ENCODE peak calls at places on chromosomes 2 and 18, in six cellular contexts. N, A, B, P, Q and J are unnamed samples. For H3K27me3, the result is how much of the 10 kb centered on the place peaks cover.

GRCh38 chr2:127157651-127158460 is 50.9 kb upstream of the BIN1 start:
- DNase-seq in N (no peak), A (peak), B (no peak), P (peak), Q (no peak), J (no peak)

GRCh38 chr2:2646312-2647051 is 315.4 kb upstream of the MYT1L start:
- DNase-seq in N (no peak), A (no peak), B (peak), P (no peak), Q (no peak), J (no peak)

GRCh38 chr2:20672191-20672951 is 5.4 kb downstream of the GDF7 start:
- DNase-seq in N (no peak), A (no peak), B (no peak), P (no peak), Q (no peak), J (no peak)

GRCh38 chr2:200736646-200737274 is 75.0 kb upstream of the BZW1 start:
- DNase-seq in N (no peak), A (no peak), B (no peak), P (no peak), Q (no peak), J (no peak)

GRCh38 chr2:100625731-100626130 is 62.9 kb downstream of the PDCL3 start:
- DNase-seq in N (no peak), A (no peak), B (no peak), P (no peak), Q (no peak), J (no peak)

GRCh38 chr2:154133823-154134222 is 262.1 kb downstream of the GALNT13 start:
- DNase-seq in N (no peak), A (no peak), B (no peak), P (peak), Q (peak), J (no peak)

GRCh38 chr18:23032030-23032582 is 99.0 kb downstream of the RBBP8 start:
- DNase-seq in N (no peak), A (peak), B (no peak), P (no peak), Q (peak), J (no peak)

GRCh38 chr18:47036298-47036874 is 965 bp upstream of the ELOA2 start:
- DNase-seq in N (no peak), A (peak), B (no peak), P (no peak), Q (peak), J (no peak)

GRCh38 chr2:36886664-36887063 is 79.7 kb downstream of the STRN start:
- DNase-seq in N (no peak), A (peak), B (no peak), P (no peak), Q (peak), J (no peak)

GRCh38 chr2:67130526-67131309 is 266.4 kb upstream of the ETAA1 start:
- DNase-seq in N (no peak), A (peak), B (no peak), P (no peak), Q (no peak), J (no peak)

GRCh38 chr2:32743480-32744236 is 115.8 kb downstream of the TTC27 start:
- DNase-seq in N (no peak), A (peak), B (no peak), P (no peak), Q (no peak), J (peak)

GRCh38 chr18:79413025-79413424 is 17.3 kb downstream of the NFATC1 start:
- DNase-seq in N (no peak), A (no peak), B (no peak), P (no peak), Q (no peak), J (no peak)

GRCh38 chr2:176554107-176555048 is 285.1 kb downstream of the MTX2 start:
- DNase-seq in N (no peak), A (peak), B (no peak), P (no peak), Q (peak), J (no peak)

GRCh38 chr2:54658548-54659207 is 64.8 kb upstream of the EML6 start:
- DNase-seq in N (no peak), A (no peak), B (no peak), P (no peak), Q (peak), J (no peak)

GRCh38 chr18:6520901-6521300 is 106.2 kb upstream of the L3MBTL4 start:
- DNase-seq in N (no peak), A (no peak), B (no peak), P (no peak), Q (no peak), J (no peak)

GRCh38 chr2:217792611-217793527 is 209.9 kb downstream of the TNS1 start:
- DNase-seq in N (no peak), A (no peak), B (no peak), P (no peak), Q (peak), J (no peak)

GRCh38 chr18:11671156-11671555 is 17.9 kb upstream of the GNAL start:
- DNase-seq in N (no peak), A (no peak), B (no peak), P (no peak), Q (no peak), J (no peak)

DNA sequence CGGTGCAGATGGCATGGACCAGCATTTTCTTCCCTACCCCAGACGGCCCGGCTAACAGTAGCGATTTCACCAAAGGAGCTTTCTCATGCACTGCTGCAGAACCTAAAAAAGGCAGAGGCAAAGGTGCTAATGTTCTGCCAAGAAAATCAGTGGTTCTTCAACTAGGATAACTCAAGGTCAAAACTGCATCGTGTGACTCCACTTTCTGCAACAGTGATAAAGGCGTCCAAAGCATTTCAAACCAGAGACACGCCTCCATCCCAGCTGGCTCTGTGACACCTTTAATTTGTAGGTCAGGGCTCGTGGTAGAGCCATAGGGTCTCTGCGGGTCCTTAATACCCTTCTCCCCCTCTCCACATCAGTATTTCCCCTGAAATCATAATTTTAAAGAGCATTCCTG is 99.7 kb upstream of the ASB18 start:
- DNase-seq in N (no peak), A (no peak), B (no peak), P (no peak), Q (no peak), J (no peak)
- H3K27me3 ChIP-seq in N (under half), A (under half), B (under half), P (under half), Q (under half), J (under half)

GRCh38 chr2:161436411-161436810 is 20.3 kb downstream of the TBR1 start:
- DNase-seq in N (no peak), A (peak), B (no peak), P (no peak), Q (peak), J (no peak)
- H3K27me3 ChIP-seq in N (under half), A (under half), B (under half), P (under half), Q (under half), J (under half)

GRCh38 chr2:239040152-239040761 is 192.4 kb downstream of the TWIST2 start:
- DNase-seq in N (no peak), A (no peak), B (no peak), P (no peak), Q (no peak), J (no peak)
- H3K27me3 ChIP-seq in N (under half), A (under half), B (under half), P (under half), Q (under half), J (under half)

DNA sequence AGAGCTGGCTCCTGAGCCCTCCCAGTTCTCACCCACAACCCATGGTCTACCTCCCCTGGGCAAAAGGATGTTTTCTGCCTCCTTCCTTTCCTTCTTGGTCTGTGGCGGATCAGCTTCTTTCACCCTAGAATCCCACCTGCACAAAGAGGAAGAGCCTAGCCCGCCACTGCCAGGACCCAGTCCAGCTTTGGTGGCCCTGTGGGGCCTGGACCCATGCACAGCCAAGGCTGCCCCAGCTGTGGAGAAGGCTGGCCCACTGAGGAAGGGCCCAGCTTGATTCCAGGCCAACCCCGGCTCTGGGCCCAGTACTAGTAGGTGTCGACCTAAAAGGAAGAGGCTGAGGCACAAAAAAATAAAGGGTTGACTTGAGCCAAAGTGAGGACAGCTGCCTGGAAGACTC is 30.0 kb upstream of the MAL start:
- DNase-seq in N (peak), A (no peak), B (no peak), P (no peak), Q (no peak), J (no peak)
- H3K27me3 ChIP-seq in N (under half), A (half or more), B (under half), P (under half), Q (half or more), J (under half)

DNA sequence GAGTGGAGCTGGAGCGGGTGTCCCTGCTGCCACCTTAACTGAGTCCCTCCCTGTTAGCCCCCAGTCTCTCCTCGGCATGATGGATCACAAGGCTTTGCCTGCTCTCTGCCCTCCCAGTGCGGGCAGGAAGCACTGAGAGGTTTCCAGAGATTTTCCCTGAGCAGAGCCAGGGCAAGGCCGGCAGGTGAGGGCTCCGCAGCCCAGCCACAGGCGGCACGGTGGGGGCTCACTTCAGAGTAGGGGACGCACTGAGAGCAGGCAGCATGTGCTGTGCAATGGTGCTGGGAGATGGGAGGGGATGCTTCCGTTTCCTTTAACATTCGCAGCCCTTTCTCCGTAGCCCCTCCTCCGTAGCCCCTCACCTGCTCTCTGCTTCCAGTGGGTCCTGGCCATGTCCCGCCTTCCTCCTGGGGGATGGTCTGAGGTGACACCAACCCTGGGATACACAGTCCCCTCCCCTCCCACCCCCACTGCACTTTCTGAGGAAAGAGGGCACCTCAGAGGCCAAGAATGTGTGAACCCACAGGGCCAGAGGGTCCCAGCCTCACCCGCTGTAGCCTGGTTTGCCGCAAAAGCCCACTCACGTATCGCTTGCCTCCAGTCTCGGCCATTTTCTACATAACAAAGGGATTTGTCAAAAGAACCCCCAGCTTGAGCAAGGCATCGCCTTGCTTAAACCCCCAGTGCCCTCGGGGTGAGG is 10.7 kb downstream of the KCNF1 start:
- DNase-seq in N (no peak), A (no peak), B (no peak), P (peak), Q (no peak), J (no peak)
- H3K27me3 ChIP-seq in N (under half), A (half or more), B (under half), P (under half), Q (under half), J (under half)

DNA sequence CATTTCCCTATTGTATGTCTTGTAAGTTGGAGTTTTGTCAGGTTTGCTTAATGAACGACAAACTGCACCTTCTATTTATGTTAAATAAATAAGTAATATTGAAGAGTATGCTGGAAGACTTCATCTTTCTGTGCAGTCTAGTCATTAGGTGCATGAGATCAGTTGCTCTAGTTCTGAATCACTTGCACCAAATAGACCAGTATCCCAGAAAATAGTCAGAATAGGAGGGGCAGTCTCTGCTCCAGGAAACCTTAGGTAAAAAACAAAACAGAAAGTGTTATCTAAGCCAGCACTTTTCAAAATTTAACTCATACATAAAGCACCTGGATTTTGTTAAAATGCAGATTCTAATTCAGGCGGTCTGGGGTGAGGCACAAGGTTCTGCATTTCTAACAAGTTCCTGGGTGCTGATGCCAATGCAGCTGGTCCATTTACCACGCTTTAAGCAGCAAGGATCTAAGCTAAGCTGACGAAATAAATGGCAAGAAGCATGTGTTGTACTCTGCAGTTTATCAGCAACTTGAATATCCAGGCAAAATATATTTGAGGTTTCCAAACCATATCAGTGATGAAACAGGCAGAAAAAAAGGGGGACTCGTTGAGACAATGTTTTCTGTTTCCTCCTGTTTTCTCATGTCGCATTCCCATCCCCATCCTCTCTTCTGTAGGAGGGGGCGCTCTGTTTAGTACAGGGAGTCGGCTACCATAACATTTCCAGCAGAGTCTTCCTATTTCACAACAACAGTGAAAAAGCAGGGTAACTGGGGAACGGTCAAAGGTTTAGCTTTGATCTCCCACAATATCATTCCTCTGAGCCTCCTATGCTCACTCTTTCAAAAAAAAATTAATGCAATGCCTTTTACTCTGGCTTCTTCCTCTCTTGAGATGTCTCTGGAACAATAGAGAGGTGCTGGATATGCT is 106.4 kb downstream of the MBD2 start:
- DNase-seq in N (no peak), A (peak), B (no peak), P (no peak), Q (no peak), J (no peak)
- H3K27me3 ChIP-seq in N (under half), A (under half), B (under half), P (under half), Q (under half), J (under half)

DNA sequence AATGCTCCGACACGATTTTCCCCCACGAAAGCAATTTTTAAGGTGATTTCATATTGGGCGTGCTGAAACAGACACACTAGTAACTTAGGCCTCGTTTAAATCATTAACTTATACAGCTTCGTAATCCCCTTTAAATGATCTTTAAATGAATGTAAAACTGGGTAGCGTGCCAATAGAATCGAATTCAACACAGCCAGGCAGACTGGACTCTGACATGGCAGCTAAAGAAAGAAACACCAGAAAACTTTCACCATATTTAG is 2.4 kb upstream of the ID2 start:
- DNase-seq in N (no peak), A (no peak), B (no peak), P (no peak), Q (no peak), J (no peak)
- H3K27me3 ChIP-seq in N (under half), A (under half), B (under half), P (under half), Q (under half), J (under half)